ENCODE peak calls at places on chromosomes 16 and 17, in seven cellular contexts. One of them, this sample, is unnamed. For H3K4me1 and H3K36me3, the result is how much of the 10 kb centered on the place peaks cover.

GRCh38 chr16:3467920-3468319 is 24.4 kb downstream of the NAA60 start:
- DNase-seq in effector memory CD4-positive, alpha-beta T cell: no peak
- DNase-seq in cardiac muscle cell: peak
- DNase-seq in neuronal stem cell: no peak
- DNase-seq in hepatocyte: no peak
- DNase-seq in mammary epithelial cell: peak
- DNase-seq in psoas muscle: no peak
- DNase-seq in this sample: no peak

GRCh38 chr17:76404256-76404655 is 19.8 kb downstream of the SPHK1 start:
- DNase-seq in mammary epithelial cell: no peak
- DNase-seq in effector memory CD4-positive, alpha-beta T cell: no peak
- DNase-seq in cardiac muscle cell: no peak
- DNase-seq in psoas muscle: peak
- DNase-seq in hepatocyte: no peak
- DNase-seq in neuronal stem cell: no peak
- DNase-seq in this sample: no peak

GRCh38 chr17:47895254-47895855 is 681 bp upstream of the SP2 start:
- DNase-seq in psoas muscle: no peak
- DNase-seq in cardiac muscle cell: no peak
- DNase-seq in mammary epithelial cell: peak
- DNase-seq in hepatocyte: peak
- DNase-seq in neuronal stem cell: no peak
- DNase-seq in effector memory CD4-positive, alpha-beta T cell: no peak
- DNase-seq in this sample: no peak

GRCh38 chr17:43908111-43908721 is 880 bp upstream of the MPP2 start:
- DNase-seq in effector memory CD4-positive, alpha-beta T cell: peak
- DNase-seq in cardiac muscle cell: peak
- DNase-seq in psoas muscle: peak
- DNase-seq in hepatocyte: peak
- DNase-seq in neuronal stem cell: peak
- DNase-seq in mammary epithelial cell: no peak
- DNase-seq in this sample: peak

GRCh38 chr17:47818002-47818695 is 3.4 kb downstream of the OSBPL7 start:
- DNase-seq in neuronal stem cell: no peak
- DNase-seq in psoas muscle: no peak
- DNase-seq in mammary epithelial cell: no peak
- DNase-seq in hepatocyte: no peak
- DNase-seq in effector memory CD4-positive, alpha-beta T cell: no peak
- DNase-seq in cardiac muscle cell: no peak
- DNase-seq in this sample: no peak

GRCh38 chr16:57941016-57941656 is 29.8 kb downstream of the CNGB1 start:
- DNase-seq in hepatocyte: no peak
- DNase-seq in cardiac muscle cell: peak
- DNase-seq in neuronal stem cell: no peak
- DNase-seq in effector memory CD4-positive, alpha-beta T cell: no peak
- DNase-seq in psoas muscle: no peak
- DNase-seq in mammary epithelial cell: peak
- DNase-seq in this sample: no peak

GRCh38 chr17:17545031-17545820 is 46.3 kb downstream of the PEMT start:
- DNase-seq in mammary epithelial cell: peak
- DNase-seq in cardiac muscle cell: peak
- DNase-seq in hepatocyte: no peak
- DNase-seq in effector memory CD4-positive, alpha-beta T cell: no peak
- DNase-seq in psoas muscle: peak
- DNase-seq in neuronal stem cell: no peak
- DNase-seq in this sample: no peak

GRCh38 chr16:14181371-14182050 is 110.4 kb downstream of the MRTFB start:
- DNase-seq in psoas muscle: no peak
- DNase-seq in mammary epithelial cell: peak
- DNase-seq in neuronal stem cell: no peak
- DNase-seq in hepatocyte: no peak
- DNase-seq in cardiac muscle cell: peak
- DNase-seq in effector memory CD4-positive, alpha-beta T cell: no peak
- DNase-seq in this sample: no peak

GRCh38 chr16:14309001-14309886 is 238.1 kb downstream of the MRTFB start:
- DNase-seq in mammary epithelial cell: peak
- DNase-seq in cardiac muscle cell: no peak
- DNase-seq in hepatocyte: peak
- DNase-seq in psoas muscle: peak
- DNase-seq in neuronal stem cell: no peak
- DNase-seq in effector memory CD4-positive, alpha-beta T cell: no peak
- DNase-seq in this sample: no peak

GRCh38 chr17:8126306-8127066 is 2.6 kb upstream of the HES7 start:
- DNase-seq in mammary epithelial cell: peak
- DNase-seq in psoas muscle: peak
- DNase-seq in effector memory CD4-positive, alpha-beta T cell: no peak
- DNase-seq in cardiac muscle cell: no peak
- DNase-seq in hepatocyte: peak
- DNase-seq in neuronal stem cell: peak
- DNase-seq in this sample: peak

GRCh38 chr17:32529604-32530003 is 42.8 kb downstream of the CDK5R1 start:
- DNase-seq in cardiac muscle cell: peak
- DNase-seq in effector memory CD4-positive, alpha-beta T cell: no peak
- DNase-seq in hepatocyte: no peak
- DNase-seq in psoas muscle: no peak
- DNase-seq in mammary epithelial cell: no peak
- DNase-seq in neuronal stem cell: no peak
- DNase-seq in this sample: no peak

GRCh38 chr17:81491193-81491592 is 21.4 kb downstream of the ACTG1 start:
- DNase-seq in psoas muscle: no peak
- DNase-seq in mammary epithelial cell: no peak
- DNase-seq in effector memory CD4-positive, alpha-beta T cell: no peak
- DNase-seq in cardiac muscle cell: no peak
- DNase-seq in neuronal stem cell: no peak
- DNase-seq in hepatocyte: peak
- DNase-seq in this sample: no peak

GRCh38 chr16:74902161-74902560 is 82.8 kb downstream of the WDR59 start:
- DNase-seq in effector memory CD4-positive, alpha-beta T cell: no peak
- DNase-seq in hepatocyte: no peak
- DNase-seq in cardiac muscle cell: no peak
- DNase-seq in mammary epithelial cell: no peak
- DNase-seq in psoas muscle: no peak
- DNase-seq in neuronal stem cell: no peak
- DNase-seq in this sample: no peak

GRCh38 chr17:57338257-57338919 is 82.1 kb downstream of the MSI2 start:
- DNase-seq in hepatocyte: no peak
- DNase-seq in effector memory CD4-positive, alpha-beta T cell: no peak
- DNase-seq in cardiac muscle cell: no peak
- DNase-seq in mammary epithelial cell: no peak
- DNase-seq in psoas muscle: no peak
- DNase-seq in neuronal stem cell: no peak
- DNase-seq in this sample: no peak

GRCh38 chr17:81551458-81552243 is 502 bp downstream of the FAAP100 start:
- DNase-seq in hepatocyte: peak
- DNase-seq in neuronal stem cell: no peak
- DNase-seq in mammary epithelial cell: peak
- DNase-seq in psoas muscle: peak
- DNase-seq in effector memory CD4-positive, alpha-beta T cell: no peak
- DNase-seq in cardiac muscle cell: no peak
- DNase-seq in this sample: no peak

GRCh38 chr17:34178047-34178446 is 77.0 kb upstream of the CCL2 start:
- DNase-seq in neuronal stem cell: no peak
- DNase-seq in effector memory CD4-positive, alpha-beta T cell: no peak
- DNase-seq in cardiac muscle cell: peak
- DNase-seq in psoas muscle: no peak
- DNase-seq in mammary epithelial cell: no peak
- DNase-seq in hepatocyte: no peak
- DNase-seq in this sample: no peak

GRCh38 chr17:31495049-31495885 is 103.8 kb downstream of the RAB11FIP4 start:
- DNase-seq in cardiac muscle cell: no peak
- DNase-seq in effector memory CD4-positive, alpha-beta T cell: no peak
- DNase-seq in mammary epithelial cell: peak
- DNase-seq in neuronal stem cell: no peak
- DNase-seq in hepatocyte: no peak
- DNase-seq in psoas muscle: peak
- DNase-seq in this sample: no peak

GRCh38 chr17:64685705-64686104 is 23.6 kb upstream of the SMURF2 start:
- DNase-seq in neuronal stem cell: no peak
- DNase-seq in effector memory CD4-positive, alpha-beta T cell: no peak
- DNase-seq in mammary epithelial cell: no peak
- DNase-seq in cardiac muscle cell: no peak
- DNase-seq in hepatocyte: no peak
- DNase-seq in psoas muscle: no peak
- DNase-seq in this sample: no peak

GRCh38 chr17:64682261-64683181 is 20.4 kb upstream of the SMURF2 start:
- DNase-seq in psoas muscle: no peak
- DNase-seq in mammary epithelial cell: no peak
- DNase-seq in hepatocyte: no peak
- DNase-seq in effector memory CD4-positive, alpha-beta T cell: no peak
- DNase-seq in cardiac muscle cell: no peak
- DNase-seq in neuronal stem cell: no peak
- DNase-seq in this sample: no peak

GRCh38 chr17:64676763-64677162 is 14.7 kb upstream of the SMURF2 start:
- DNase-seq in effector memory CD4-positive, alpha-beta T cell: no peak
- DNase-seq in cardiac muscle cell: no peak
- DNase-seq in neuronal stem cell: no peak
- DNase-seq in hepatocyte: no peak
- DNase-seq in psoas muscle: no peak
- DNase-seq in mammary epithelial cell: no peak
- DNase-seq in this sample: no peak

GRCh38 chr17:64683791-64684190 is 21.7 kb upstream of the SMURF2 start:
- DNase-seq in mammary epithelial cell: no peak
- DNase-seq in psoas muscle: no peak
- DNase-seq in hepatocyte: no peak
- DNase-seq in cardiac muscle cell: no peak
- DNase-seq in neuronal stem cell: no peak
- DNase-seq in effector memory CD4-positive, alpha-beta T cell: no peak
- DNase-seq in this sample: no peak

GRCh38 chr17:64679710-64680216 is 17.7 kb upstream of the SMURF2 start:
- DNase-seq in mammary epithelial cell: peak
- DNase-seq in neuronal stem cell: no peak
- DNase-seq in psoas muscle: peak
- DNase-seq in hepatocyte: peak
- DNase-seq in cardiac muscle cell: peak
- DNase-seq in effector memory CD4-positive, alpha-beta T cell: no peak
- DNase-seq in this sample: no peak
- H3K4me3 ChIP-seq in mammary epithelial cell: no peak
- H3K4me3 ChIP-seq in neuronal stem cell: no peak
- H3K4me3 ChIP-seq in psoas muscle: no peak
- H3K4me3 ChIP-seq in hepatocyte: no peak
- H3K4me3 ChIP-seq in cardiac muscle cell: no peak
- H3K4me3 ChIP-seq in effector memory CD4-positive, alpha-beta T cell: no peak
- H3K4me3 ChIP-seq in this sample: no peak

GRCh38 chr16:20873331-20873730 is 26.8 kb downstream of the DCUN1D3 start:
- DNase-seq in effector memory CD4-positive, alpha-beta T cell: no peak
- DNase-seq in neuronal stem cell: peak
- DNase-seq in cardiac muscle cell: no peak
- DNase-seq in hepatocyte: no peak
- DNase-seq in mammary epithelial cell: no peak
- DNase-seq in psoas muscle: no peak
- DNase-seq in this sample: no peak

GRCh38 chr16:20871935-20872815 is 28.0 kb downstream of the DCUN1D3 start:
- DNase-seq in hepatocyte: no peak
- DNase-seq in neuronal stem cell: no peak
- DNase-seq in psoas muscle: no peak
- DNase-seq in mammary epithelial cell: no peak
- DNase-seq in cardiac muscle cell: no peak
- DNase-seq in effector memory CD4-positive, alpha-beta T cell: no peak
- DNase-seq in this sample: no peak

GRCh38 chr16:20878682-20879147 is 21.4 kb downstream of the DCUN1D3 start:
- DNase-seq in cardiac muscle cell: no peak
- DNase-seq in psoas muscle: no peak
- DNase-seq in mammary epithelial cell: no peak
- DNase-seq in effector memory CD4-positive, alpha-beta T cell: no peak
- DNase-seq in hepatocyte: peak
- DNase-seq in neuronal stem cell: no peak
- DNase-seq in this sample: no peak

GRCh38 chr16:20874088-20874581 is 26.0 kb downstream of the DCUN1D3 start:
- DNase-seq in psoas muscle: no peak
- DNase-seq in mammary epithelial cell: no peak
- DNase-seq in effector memory CD4-positive, alpha-beta T cell: no peak
- DNase-seq in neuronal stem cell: no peak
- DNase-seq in cardiac muscle cell: no peak
- DNase-seq in hepatocyte: no peak
- DNase-seq in this sample: no peak

GRCh38 chr16:20875358-20875656 is 24.9 kb downstream of the DCUN1D3 start:
- DNase-seq in mammary epithelial cell: no peak
- DNase-seq in cardiac muscle cell: no peak
- DNase-seq in effector memory CD4-positive, alpha-beta T cell: no peak
- DNase-seq in psoas muscle: no peak
- DNase-seq in neuronal stem cell: no peak
- DNase-seq in hepatocyte: no peak
- DNase-seq in this sample: no peak
- H3K4me1 ChIP-seq in mammary epithelial cell: under half
- H3K4me1 ChIP-seq in cardiac muscle cell: under half
- H3K4me1 ChIP-seq in effector memory CD4-positive, alpha-beta T cell: under half
- H3K4me1 ChIP-seq in psoas muscle: under half
- H3K4me1 ChIP-seq in neuronal stem cell: under half
- H3K4me1 ChIP-seq in hepatocyte: half or more
- H3K4me1 ChIP-seq in this sample: under half

GRCh38 chr16:88606146-88606757 is 32.1 kb upstream of the IL17C start:
- DNase-seq in psoas muscle: no peak
- DNase-seq in effector memory CD4-positive, alpha-beta T cell: no peak
- DNase-seq in mammary epithelial cell: no peak
- DNase-seq in neuronal stem cell: no peak
- DNase-seq in cardiac muscle cell: no peak
- DNase-seq in hepatocyte: no peak
- DNase-seq in this sample: no peak

GRCh38 chr16:88608076-88608475 is 30.3 kb upstream of the IL17C start:
- DNase-seq in hepatocyte: no peak
- DNase-seq in mammary epithelial cell: no peak
- DNase-seq in cardiac muscle cell: no peak
- DNase-seq in neuronal stem cell: no peak
- DNase-seq in psoas muscle: peak
- DNase-seq in effector memory CD4-positive, alpha-beta T cell: no peak
- DNase-seq in this sample: no peak

GRCh38 chr16:88613293-88613692 is 25.1 kb upstream of the IL17C start:
- DNase-seq in neuronal stem cell: no peak
- DNase-seq in hepatocyte: no peak
- DNase-seq in effector memory CD4-positive, alpha-beta T cell: no peak
- DNase-seq in mammary epithelial cell: no peak
- DNase-seq in psoas muscle: no peak
- DNase-seq in cardiac muscle cell: no peak
- DNase-seq in this sample: no peak

GRCh38 chr16:88611220-88611821 is 27.1 kb upstream of the IL17C start:
- DNase-seq in psoas muscle: no peak
- DNase-seq in hepatocyte: no peak
- DNase-seq in cardiac muscle cell: no peak
- DNase-seq in effector memory CD4-positive, alpha-beta T cell: no peak
- DNase-seq in mammary epithelial cell: no peak
- DNase-seq in neuronal stem cell: peak
- DNase-seq in this sample: no peak

DNA sequence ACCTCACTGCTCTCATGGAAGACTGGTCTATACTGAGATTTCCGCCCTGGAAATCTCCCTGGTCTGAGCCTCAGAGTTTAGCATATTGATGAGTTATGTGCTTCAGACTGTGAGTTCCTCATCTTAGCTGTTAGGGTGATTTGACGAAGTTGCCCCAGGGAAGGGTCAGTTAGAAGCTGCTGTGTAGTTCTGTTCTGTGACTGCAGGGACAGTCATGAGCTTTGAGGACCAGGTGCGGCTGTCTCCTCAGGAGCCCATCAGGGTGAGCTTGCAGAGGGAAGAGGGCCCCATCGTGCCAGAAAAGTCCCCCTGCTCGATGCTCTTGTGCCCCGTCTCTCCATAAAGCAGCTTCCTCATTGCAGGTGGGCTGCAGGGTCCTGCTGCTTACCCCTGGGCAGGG is 28.3 kb upstream of the IL17C start:
- DNase-seq in cardiac muscle cell: no peak
- DNase-seq in psoas muscle: no peak
- DNase-seq in neuronal stem cell: no peak
- DNase-seq in mammary epithelial cell: no peak
- DNase-seq in hepatocyte: no peak
- DNase-seq in effector memory CD4-positive, alpha-beta T cell: no peak
- DNase-seq in this sample: no peak
- H3K36me3 ChIP-seq in cardiac muscle cell: under half
- H3K36me3 ChIP-seq in psoas muscle: half or more
- H3K36me3 ChIP-seq in neuronal stem cell: half or more
- H3K36me3 ChIP-seq in mammary epithelial cell: under half
- H3K36me3 ChIP-seq in hepatocyte: under half
- H3K36me3 ChIP-seq in effector memory CD4-positive, alpha-beta T cell: half or more
- H3K36me3 ChIP-seq in this sample: under half

GRCh38 chr17:49741692-49742076 is 22.2 kb downstream of the FAM117A start:
- DNase-seq in cardiac muscle cell: no peak
- DNase-seq in neuronal stem cell: no peak
- DNase-seq in mammary epithelial cell: no peak
- DNase-seq in psoas muscle: no peak
- DNase-seq in hepatocyte: no peak
- DNase-seq in effector memory CD4-positive, alpha-beta T cell: no peak
- DNase-seq in this sample: no peak
- H3K4me3 ChIP-seq in cardiac muscle cell: no peak
- H3K4me3 ChIP-seq in neuronal stem cell: no peak
- H3K4me3 ChIP-seq in mammary epithelial cell: no peak
- H3K4me3 ChIP-seq in psoas muscle: no peak
- H3K4me3 ChIP-seq in hepatocyte: no peak
- H3K4me3 ChIP-seq in effector memory CD4-positive, alpha-beta T cell: peak
- H3K4me3 ChIP-seq in this sample: no peak